ENCODE peak calls at places on chromosome 4, in ten cellular contexts. L, H, W, Q, U, T, O, B, D and J are unnamed samples.
A peak's percentile ranks its signal among the peaks of the same experiment; 100 is the strongest.

GRCh38 chr4:1207157-1207470 is 34.7 kb upstream of the SPON2 start:
- DNase-seq in L (no peak), H (no peak), W (no peak), Q (peak; percentile 22), U (no peak), T (no peak), O (no peak), B (no peak), D (peak; percentile 43), J (no peak)

GRCh38 chr4:5785806-5786680 is 75.0 kb downstream of the EVC start:
- DNase-seq in L (no peak), H (no peak), W (no peak), Q (no peak), U (no peak), T (no peak), O (peak; percentile 92), B (peak; percentile 50), D (no peak), J (no peak)

GRCh38 chr4:180913750-180914149 is 1329.5 kb upstream of the TENM3 start:
- DNase-seq in L (no peak), H (no peak), W (peak; percentile 24), Q (no peak), U (no peak), T (no peak), O (peak; percentile 72), B (no peak), D (no peak), J (no peak)

GRCh38 chr4:123555500-123556273 is 159.1 kb downstream of the SPRY1 start:
- DNase-seq in L (no peak), H (no peak), W (no peak), Q (peak; percentile 92), U (no peak), T (peak; percentile 96), O (peak; percentile 74), B (no peak), D (peak; percentile 88), J (no peak)

GRCh38 chr4:77376788-77377460 is 219.9 kb downstream of the CCNG2 start:
- DNase-seq in L (no peak), H (no peak), W (peak; percentile 18), Q (no peak), U (no peak), T (no peak), O (no peak), B (no peak), D (no peak), J (no peak)

GRCh38 chr4:82230310-82230709 is 143.5 kb downstream of the HNRNPD start:
- DNase-seq in L (no peak), H (no peak), W (no peak), Q (no peak), U (no peak), T (no peak), O (no peak), B (no peak), D (no peak), J (no peak)

GRCh38 chr4:32290102-32290501 is 1569.9 kb downstream of the PCDH7 start:
- DNase-seq in L (no peak), H (no peak), W (no peak), Q (no peak), U (no peak), T (no peak), O (no peak), B (no peak), D (no peak), J (no peak)

GRCh38 chr4:2135083-2135482 is 76.0 kb downstream of the NAT8L start:
- DNase-seq in L (no peak), H (no peak), W (no peak), Q (no peak), U (peak; percentile 49), T (no peak), O (peak; percentile 49), B (no peak), D (no peak), J (no peak)

GRCh38 chr4:158314756-158315487 is 104.6 kb downstream of the TMEM144 start:
- DNase-seq in L (no peak), H (no peak), W (no peak), Q (no peak), U (no peak), T (no peak), O (peak; percentile 98), B (no peak), D (no peak), J (no peak)

GRCh38 chr4:183505556-183506388 is 914 bp downstream of the ING2 start:
- DNase-seq in L (peak; percentile 82), H (peak; percentile 85), W (peak; percentile 93), Q (peak; percentile 89), U (peak; percentile 90), T (peak; percentile 83), O (peak; percentile 84), B (no peak), D (peak; percentile 92), J (peak; percentile 93)

GRCh38 chr4:83297548-83298260 is 13.1 kb upstream of the COQ2 start:
- DNase-seq in L (no peak), H (no peak), W (no peak), Q (no peak), U (no peak), T (no peak), O (no peak), B (no peak), D (no peak), J (no peak)

GRCh38 chr4:88158360-88159136 is at the start of gene ABCG2:
- DNase-seq in L (peak; percentile 16), H (no peak), W (peak; percentile 72), Q (peak; percentile 24), U (peak; percentile 65), T (no peak), O (peak; percentile 75), B (no peak), D (peak; percentile 68), J (peak; percentile 82)

GRCh38 chr4:72019688-72020087 is 12.1 kb upstream of the NPFFR2 start:
- DNase-seq in L (no peak), H (no peak), W (no peak), Q (no peak), U (no peak), T (no peak), O (no peak), B (no peak), D (no peak), J (no peak)

GRCh38 chr4:48180234-48180633 is 46.2 kb upstream of the TXK start:
- DNase-seq in L (no peak), H (no peak), W (no peak), Q (no peak), U (no peak), T (no peak), O (peak; percentile 4), B (no peak), D (no peak), J (no peak)

GRCh38 chr4:126735294-126736132 is 897.2 kb upstream of the INTU start:
- DNase-seq in L (no peak), H (no peak), W (no peak), Q (no peak), U (no peak), T (no peak), O (no peak), B (no peak), D (no peak), J (no peak)

GRCh38 chr4:28723371-28723770 is 1862.7 kb downstream of the STIM2 start:
- DNase-seq in L (no peak), H (no peak), W (no peak), Q (no peak), U (no peak), T (no peak), O (no peak), B (no peak), D (no peak), J (no peak)

GRCh38 chr4:118711047-118711446 is 25.9 kb downstream of the METTL14 start:
- DNase-seq in L (no peak), H (no peak), W (no peak), Q (no peak), U (peak; percentile 3), T (no peak), O (no peak), B (no peak), D (no peak), J (no peak)

GRCh38 chr4:145939856-145940255 is 1.2 kb upstream of the ZNF827 start:
- DNase-seq in L (no peak), H (no peak), W (no peak), Q (no peak), U (no peak), T (no peak), O (peak; percentile 75), B (no peak), D (no peak), J (no peak)

GRCh38 chr4:99587302-99587701 is 12.7 kb downstream of the MTTP start:
- DNase-seq in L (no peak), H (no peak), W (no peak), Q (no peak), U (no peak), T (no peak), O (no peak), B (no peak), D (no peak), J (no peak)
- H3K4me3 ChIP-seq in L (no peak overlapping the region), H (no peak overlapping the region), W (no peak overlapping the region), Q (no peak overlapping the region), U (no peak overlapping the region), T (no peak overlapping the region), O (no peak overlapping the region), B (no peak overlapping the region), D (no peak overlapping the region), J (no peak overlapping the region)

DNA sequence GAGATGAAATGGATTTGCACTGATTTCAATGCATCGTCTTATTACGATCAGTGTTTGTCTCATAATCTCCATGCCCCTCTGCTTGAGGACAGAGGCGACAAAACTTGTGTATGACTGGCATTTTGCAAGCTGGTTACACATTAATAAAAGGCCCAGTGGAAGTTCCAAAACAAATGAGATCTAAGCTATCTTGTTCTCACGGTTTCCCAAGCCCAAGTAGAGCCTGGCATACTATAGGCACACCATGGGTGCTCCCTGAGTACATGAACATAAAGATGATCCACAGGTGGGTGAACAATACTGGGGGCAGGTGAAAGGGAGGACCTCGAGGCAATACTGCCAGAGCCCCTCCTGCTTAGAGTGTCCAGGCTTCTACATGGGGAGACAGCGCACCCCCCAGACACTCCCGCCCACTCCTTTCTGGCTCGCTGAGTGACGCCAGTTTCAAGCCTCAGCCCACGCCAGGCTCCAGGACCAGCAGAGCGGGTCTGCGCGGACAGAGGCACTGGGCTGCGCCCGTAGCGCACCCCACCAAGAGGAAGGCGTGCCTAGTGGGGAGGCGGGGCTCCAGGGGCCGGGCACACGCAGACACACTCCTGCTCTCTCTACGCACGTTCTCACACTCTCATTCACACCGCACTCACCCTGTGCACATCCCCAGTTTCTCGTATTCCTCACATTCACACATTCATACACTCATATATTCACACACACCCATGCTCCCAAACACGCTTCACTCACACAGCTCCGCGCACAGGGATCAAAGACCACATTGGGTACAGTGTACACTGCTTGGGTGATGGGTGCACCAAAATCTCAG is 8.9 kb upstream of the GSX2 start:
- DNase-seq in L (no peak), H (no peak), W (peak; percentile 48), Q (no peak), U (peak; percentile 77), T (peak; percentile 51), O (peak; percentile 33), B (no peak), D (peak; percentile 57), J (peak; percentile 75)
- H3K27me3 ChIP-seq in L (peaks cover 38% of the 10 kb centered on the region), H (peaks cover 53% of the 10 kb centered on the region), W (peaks cover 100% of the 10 kb centered on the region), Q (peaks cover 20% of the 10 kb centered on the region), U (peaks cover 1% of the 10 kb centered on the region), T (peaks cover 44% of the 10 kb centered on the region), O (peaks cover 2% of the 10 kb centered on the region), B (no peaks in the 10 kb centered on the region), D (peaks cover 56% of the 10 kb centered on the region), J (peaks cover 66% of the 10 kb centered on the region)

GRCh38 chr4:39455486-39455885 is 3.2 kb downstream of the RPL9 start:
- DNase-seq in L (no peak), H (no peak), W (no peak), Q (no peak), U (no peak), T (no peak), O (no peak), B (no peak), D (no peak), J (no peak)
- H3K4me3 ChIP-seq in L (no peak overlapping the region), H (no peak overlapping the region), W (no peak overlapping the region), Q (no peak overlapping the region), U (no peak overlapping the region), T (peak overlapping the region; percentile 74), O (no peak overlapping the region), B (no peak overlapping the region), D (no peak overlapping the region), J (no peak overlapping the region)

GRCh38 chr4:38661371-38661770 is 2.6 kb upstream of the KLF3 start:
- DNase-seq in L (no peak), H (no peak), W (no peak), Q (no peak), U (no peak), T (no peak), O (no peak), B (no peak), D (no peak), J (no peak)
- H3K27me3 ChIP-seq in L (no peaks in the 10 kb centered on the region), H (no peaks in the 10 kb centered on the region), W (no peaks in the 10 kb centered on the region), Q (no peaks in the 10 kb centered on the region), U (no peaks in the 10 kb centered on the region), T (no peaks in the 10 kb centered on the region), O (peaks cover 3% of the 10 kb centered on the region), B (no peaks in the 10 kb centered on the region), D (no peaks in the 10 kb centered on the region), J (no peaks in the 10 kb centered on the region)